ENCODE peak calls at places on chromosomes 13 and 19, in six cellular contexts. A is IMR-90; I is tibial nerve; B is CD8-positive, alpha-beta memory T cell; E is left lung; Y is GM23248. K is an unnamed sample.
A peak's percentile ranks its signal among the peaks of the same experiment; 100 is the strongest.

GRCh38 chr19:43526884-43527859 is at the start of gene ETHE1:
- DNase-seq in I (peak; percentile 60), B (peak; percentile 62), Y (peak; percentile 78), E (peak; percentile 99), A (peak; percentile 31), K (peak; percentile 79)

GRCh38 chr19:35905178-35905727 is 2.8 kb downstream of the TYROBP start:
- DNase-seq in Y (no peak), B (no peak), E (no peak), I (no peak), A (peak; percentile 50), K (no peak)

GRCh38 chr13:44306401-44307192 is 67.0 kb upstream of the SERP2 start:
- DNase-seq in I (peak; percentile 38), Y (peak; percentile 95), A (peak; percentile 99), B (peak; percentile 31), E (no peak), K (peak; percentile 90)

GRCh38 chr19:18849838-18850400 is 18.2 kb downstream of the UPF1 start:
- DNase-seq in Y (no peak), A (no peak), B (no peak), E (no peak), I (no peak), K (no peak)

GRCh38 chr19:45507864-45508680 is 793 bp downstream of the VASP start:
- DNase-seq in E (peak; percentile 86), Y (peak; percentile 65), B (peak; percentile 31), I (no peak), A (no peak), K (peak; percentile 35)

GRCh38 chr13:61546413-61546812 is 130.8 kb upstream of the PCDH20 start:
- DNase-seq in A (no peak), B (no peak), E (no peak), Y (no peak), I (no peak), K (no peak)

GRCh38 chr19:54029930-54030490 is 33.7 kb downstream of the VSTM1 start:
- DNase-seq in A (peak; percentile 54), Y (peak; percentile 71), E (no peak), I (peak; percentile 22), B (peak; percentile 27), K (peak; percentile 70)

GRCh38 chr19:10544242-10544752 is 593 bp downstream of the ATG4D start:
- DNase-seq in Y (peak; percentile 58), E (peak; percentile 81), B (no peak), I (no peak), A (no peak), K (no peak)

GRCh38 chr19:44889830-44890365 is 1.2 kb upstream of the TOMM40 start:
- DNase-seq in A (no peak), Y (no peak), B (no peak), I (no peak), E (no peak), K (no peak)

GRCh38 chr13:98810746-98811145 is 58.3 kb upstream of the SLC15A1 start:
- DNase-seq in Y (peak; percentile 3), B (no peak), E (no peak), A (no peak), I (no peak), K (no peak)

GRCh38 chr13:38398810-38399493 is 49.3 kb downstream of the UFM1 start:
- DNase-seq in A (peak; percentile 39), Y (peak; percentile 91), I (no peak), B (no peak), E (no peak), K (peak; percentile 28)

GRCh38 chr13:101792189-101792588 is 339.7 kb downstream of the ITGBL1 start:
- DNase-seq in Y (no peak), B (no peak), A (no peak), I (no peak), E (no peak), K (no peak)

GRCh38 chr13:35818577-35819165 is 312.5 kb downstream of the DCLK1 start:
- DNase-seq in B (no peak), A (peak; percentile 60), Y (peak; percentile 74), I (no peak), E (no peak), K (no peak)

GRCh38 chr19:39127812-39128510 is 2.4 kb downstream of the PAK4 start:
- DNase-seq in Y (peak; percentile 42), I (no peak), B (no peak), E (no peak), A (no peak), K (no peak)

GRCh38 chr13:37791699-37792098 is 77.9 kb downstream of the TRPC4 start:
- DNase-seq in I (no peak), Y (peak; percentile 86), E (no peak), B (no peak), A (peak; percentile 10), K (no peak)

GRCh38 chr19:30276312-30276884 is 95.8 kb upstream of the ZNF536 start:
- DNase-seq in E (no peak), Y (no peak), A (no peak), B (no peak), I (no peak), K (no peak)

GRCh38 chr13:29849071-29849541 is 1.3 kb downstream of the UBL3 start:
- DNase-seq in Y (peak; percentile 61), I (no peak), A (peak; percentile 22), E (no peak), B (peak; percentile 36), K (peak; percentile 45)

GRCh38 chr13:101416181-101417042 is at the start of gene NALCN:
- DNase-seq in A (no peak), B (no peak), I (no peak), E (peak; percentile 79), Y (peak; percentile 69), K (peak; percentile 40)

GRCh38 chr19:45645631-45646344 is 6.6 kb upstream of the EML2 start:
- DNase-seq in I (no peak), E (peak; percentile 89), A (peak; percentile 80), Y (peak; percentile 92), B (peak; percentile 67), K (peak; percentile 95)

GRCh38 chr13:90205911-90206310 is 1141.6 kb upstream of the MIR17HG start:
- DNase-seq in E (no peak), B (no peak), I (no peak), A (no peak), Y (no peak), K (no peak)

GRCh38 chr13:46543307-46543706 is 9.7 kb upstream of the LRCH1 start:
- DNase-seq in Y (no peak), I (no peak), A (no peak), E (no peak), B (no peak), K (no peak)

GRCh38 chr13:98858206-98858605 is 105.7 kb upstream of the SLC15A1 start:
- DNase-seq in Y (peak; percentile 45), A (no peak), E (no peak), I (no peak), B (no peak), K (no peak)

GRCh38 chr13:37226966-37227365 is 121.5 kb upstream of the CSNK1A1L start:
- DNase-seq in E (no peak), B (no peak), Y (peak; percentile 48), I (no peak), A (peak; percentile 75), K (no peak)

GRCh38 chr13:66212511-66212910 is 1017.6 kb downstream of the PCDH9 start:
- DNase-seq in E (no peak), Y (no peak), I (no peak), A (no peak), B (no peak), K (no peak)

GRCh38 chr13:43963726-43964125 is 84.0 kb downstream of the LACC1 start:
- DNase-seq in Y (no peak), I (no peak), A (no peak), E (no peak), B (no peak), K (no peak)

GRCh38 chr13:19601749-19602725 is 31.4 kb upstream of the MPHOSPH8 start:
- DNase-seq in Y (peak; percentile 74), A (peak; percentile 27), E (peak; percentile 86), I (no peak), B (peak; percentile 21), K (no peak)

GRCh38 chr13:46575843-46576242 is 22.9 kb downstream of the LRCH1 start:
- DNase-seq in E (no peak), Y (peak; percentile 91), I (no peak), B (no peak), A (peak; percentile 89), K (peak; percentile 59)

GRCh38 chr19:12994701-12995595 is at the start of gene NFIX:
- DNase-seq in Y (peak; percentile 86), I (peak; percentile 63), E (peak; percentile 88), A (peak; percentile 39), B (peak; percentile 55), K (peak; percentile 71)

GRCh38 chr13:78675112-78675511 is 16.2 kb upstream of the OBI1 start:
- DNase-seq in E (no peak), I (no peak), B (no peak), A (no peak), Y (no peak), K (no peak)

GRCh38 chr19:46812898-46813569 is 24.6 kb upstream of the SLC1A5 start:
- DNase-seq in I (no peak), E (peak; percentile 79), Y (no peak), B (no peak), A (no peak), K (no peak)

GRCh38 chr13:114259974-114260373 is 21.4 kb upstream of the UPF3A start:
- DNase-seq in I (no peak), Y (no peak), B (no peak), E (no peak), A (no peak), K (no peak)

GRCh38 chr19:2170987-2171348 is 7.2 kb downstream of the DOT1L start:
- DNase-seq in B (no peak), I (no peak), E (no peak), Y (no peak), A (no peak), K (no peak)
- H3K4me1 ChIP-seq in B (peaks cover 35% of the 10 kb centered on the region), I (peaks cover 62% of the 10 kb centered on the region), E (peaks cover 86% of the 10 kb centered on the region), Y (peaks cover 49% of the 10 kb centered on the region), A (peaks cover 37% of the 10 kb centered on the region), K (peaks cover 34% of the 10 kb centered on the region)

GRCh38 chr13:112928020-112928931 is 40.7 kb upstream of the MCF2L start:
- DNase-seq in A (no peak), B (no peak), I (no peak), Y (no peak), E (no peak), K (no peak)
- H3K27me3 ChIP-seq in A (peaks cover 47% of the 10 kb centered on the region), B (peaks cover 13% of the 10 kb centered on the region), I (peaks cover 33% of the 10 kb centered on the region), Y (peaks cover 57% of the 10 kb centered on the region), E (no peaks in the 10 kb centered on the region), K (peaks cover 33% of the 10 kb centered on the region)

DNA sequence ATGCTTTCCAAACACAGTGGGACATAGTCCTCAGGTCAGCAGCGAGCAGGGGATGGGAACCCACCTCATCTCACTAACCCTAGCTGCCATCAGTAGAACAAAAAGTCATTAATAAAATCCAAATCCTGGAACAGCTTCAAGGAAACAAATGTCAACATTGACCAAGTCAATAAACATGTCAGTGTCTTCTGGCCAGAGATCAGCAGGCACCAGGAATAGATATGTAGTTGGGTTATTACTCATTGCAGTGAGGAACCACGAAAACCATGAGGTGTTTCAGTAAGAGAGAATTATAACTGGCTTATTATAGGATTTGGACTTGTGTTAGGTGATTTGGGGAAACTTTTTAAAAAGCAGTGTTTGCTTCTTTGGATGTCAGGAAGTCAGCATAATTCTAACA is 17.1 kb upstream of the CD33 start:
- DNase-seq in E (no peak), A (no peak), I (no peak), Y (no peak), B (no peak), K (no peak)
- H3K27ac ChIP-seq in E (no peak overlapping the region), A (no peak overlapping the region), I (no peak overlapping the region), Y (no peak overlapping the region), B (no peak overlapping the region), K (no peak overlapping the region)

GRCh38 chr19:8573316-8573715 is 3.9 kb downstream of the MYO1F start:
- DNase-seq in Y (no peak), B (no peak), E (no peak), I (no peak), A (no peak), K (no peak)
- H3K4me1 ChIP-seq in Y (peaks cover 41% of the 10 kb centered on the region), B (peaks cover 95% of the 10 kb centered on the region), E (peaks cover 87% of the 10 kb centered on the region), I (peaks cover 5% of the 10 kb centered on the region), A (peaks cover 17% of the 10 kb centered on the region), K (peaks cover 59% of the 10 kb centered on the region)

K was measured in SJSA1.